ENCODE peak calls at places on chromosomes 1 and 21, in eight cellular contexts. E is CD8-positive, alpha-beta T cell; K is uterus; S is tibial artery; P is BE2C; M is astrocyte of the spinal cord; Z is cardiac fibroblast; U is cardiac muscle cell. I is an unnamed sample.

GRCh38 chr1:46569909-46570725 is 18.7 kb upstream of the KNCN start:
- DNase-seq in U (no peak), E (no peak), K (no peak), P (no peak), M (no peak), S (no peak), Z (no peak), I (no peak)

GRCh38 chr1:27527857-27528700 is 38.1 kb upstream of the WASF2 start:
- DNase-seq in K (peak; percentile 66), E (peak; percentile 52), P (no peak), S (no peak), U (peak; percentile 75), Z (no peak), M (no peak), I (no peak)

GRCh38 chr1:34781844-34782391 is 904 bp downstream of the GJB3 start:
- DNase-seq in P (no peak), M (no peak), S (peak; percentile 3), U (no peak), Z (no peak), E (no peak), K (no peak), I (no peak)

GRCh38 chr1:35838693-35839245 is 31.0 kb downstream of the AGO4 start:
- DNase-seq in S (no peak), P (no peak), M (no peak), E (no peak), U (no peak), K (no peak), Z (peak; percentile 19), I (no peak)

GRCh38 chr1:66968574-66968973 is 43.8 kb downstream of the MIER1 start:
- DNase-seq in Z (no peak), S (no peak), U (no peak), E (no peak), P (no peak), M (no peak), K (no peak), I (no peak)

GRCh38 chr21:16590186-16590585 is 860.4 kb downstream of the USP25 start:
- DNase-seq in Z (no peak), E (no peak), S (no peak), M (no peak), P (no peak), K (no peak), U (no peak), I (no peak)

GRCh38 chr1:219416598-219417238 is 196.2 kb downstream of the ZC3H11B start:
- DNase-seq in K (peak; percentile 47), Z (peak; percentile 75), M (peak; percentile 47), P (peak; percentile 70), E (peak; percentile 61), S (peak; percentile 54), U (peak; percentile 69), I (no peak)

GRCh38 chr1:208060495-208060894 is 149.6 kb upstream of the CD34 start:
- DNase-seq in E (no peak), K (no peak), Z (no peak), P (no peak), M (no peak), S (no peak), U (no peak), I (no peak)

GRCh38 chr1:188188317-188188716 is 1359.6 kb downstream of the PLA2G4A start:
- DNase-seq in U (no peak), Z (no peak), K (no peak), M (no peak), P (no peak), S (no peak), E (no peak), I (no peak)

GRCh38 chr1:204359474-204360255 is at the start of gene PLEKHA6:
- DNase-seq in K (no peak), M (no peak), P (peak; percentile 92), S (no peak), Z (peak; percentile 23), U (peak; percentile 57), E (no peak), I (no peak)

GRCh38 chr1:160222521-160222920 is 17.3 kb downstream of the PEA15 start:
- DNase-seq in Z (no peak), M (no peak), E (no peak), K (no peak), U (no peak), S (no peak), P (no peak), I (no peak)

GRCh38 chr21:44509539-44509938 is 30.5 kb downstream of the KRTAP10-1 start:
- DNase-seq in U (no peak), S (no peak), E (no peak), P (peak; percentile 29), M (no peak), Z (no peak), K (no peak), I (no peak)

GRCh38 chr1:235068155-235069121 is 60.2 kb downstream of the TOMM20 start:
- DNase-seq in Z (peak; percentile 90), S (no peak), E (no peak), P (no peak), M (peak; percentile 78), U (no peak), K (no peak), I (peak; percentile 41)
- H3K4me3 ChIP-seq in Z (no peak overlapping the region), S (no peak overlapping the region), E (no peak overlapping the region), P (no peak overlapping the region), M (no peak overlapping the region), U (no peak overlapping the region), K (no peak overlapping the region), I (no peak overlapping the region)

GRCh38 chr1:23168462-23169218 is at the start of gene LUZP1:
- DNase-seq in M (peak; percentile 87), S (peak; percentile 87), K (peak; percentile 92), E (peak; percentile 91), U (peak; percentile 94), Z (peak; percentile 94), P (peak; percentile 83), I (peak; percentile 54)

GRCh38 chr1:23167353-23168078 is 1.1 kb downstream of the LUZP1 start:
- DNase-seq in E (peak; percentile 32), P (peak; percentile 35), U (peak; percentile 72), K (peak; percentile 34), M (peak; percentile 84), S (peak; percentile 34), Z (peak; percentile 50), I (no peak)

GRCh38 chr1:23169727-23170335 is 1.2 kb upstream of the LUZP1 start:
- DNase-seq in Z (peak; percentile 97), K (peak; percentile 84), U (no peak), E (peak; percentile 16), M (peak; percentile 61), P (peak; percentile 55), S (peak; percentile 77), I (peak; percentile 99)

GRCh38 chr1:23168079-23168461 is 586 bp downstream of the LUZP1 start:
- DNase-seq in M (no peak), S (no peak), P (peak; percentile 32), Z (peak; percentile 13), K (peak; percentile 40), U (peak; percentile 83), E (peak; percentile 33), I (no peak)

DNA sequence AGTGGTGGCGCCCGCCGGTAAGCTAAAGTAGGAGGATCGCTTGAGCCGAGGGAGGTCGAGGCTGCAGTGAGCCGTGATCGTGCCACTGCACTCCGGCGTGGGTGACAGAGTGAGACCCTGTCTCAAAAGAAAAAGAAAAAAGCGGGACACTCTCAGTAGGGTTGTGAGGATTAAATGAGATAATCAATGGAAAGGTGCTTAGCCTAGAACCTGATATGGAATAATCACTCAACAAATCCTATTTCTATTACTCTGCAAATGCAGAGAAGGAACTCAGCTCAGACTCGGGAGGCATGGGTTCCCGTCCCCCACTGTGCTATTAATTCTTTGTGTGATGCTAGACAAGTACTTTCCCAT is 541 bp upstream of the LUZP1 start:
- DNase-seq in U (no peak), S (no peak), E (no peak), M (no peak), Z (no peak), K (no peak), P (no peak), I (no peak)
- H3K4me3 ChIP-seq in U (no peak overlapping the region), S (peak overlapping the region; percentile 90), E (peak overlapping the region; percentile 93), M (peak overlapping the region; percentile 30), Z (peak overlapping the region; percentile 82), K (peak overlapping the region; percentile 64), P (peak overlapping the region; percentile 79), I (peak overlapping the region; percentile 83)

GRCh38 chr1:164876717-164877116 is 317.7 kb downstream of the PBX1 start:
- DNase-seq in K (no peak), U (no peak), S (no peak), Z (no peak), P (no peak), E (no peak), M (no peak), I (no peak)
- H3K4me3 ChIP-seq in K (no peak overlapping the region), U (no peak overlapping the region), S (no peak overlapping the region), Z (no peak overlapping the region), P (no peak overlapping the region), E (no peak overlapping the region), M (no peak overlapping the region), I (no peak overlapping the region)

DNA sequence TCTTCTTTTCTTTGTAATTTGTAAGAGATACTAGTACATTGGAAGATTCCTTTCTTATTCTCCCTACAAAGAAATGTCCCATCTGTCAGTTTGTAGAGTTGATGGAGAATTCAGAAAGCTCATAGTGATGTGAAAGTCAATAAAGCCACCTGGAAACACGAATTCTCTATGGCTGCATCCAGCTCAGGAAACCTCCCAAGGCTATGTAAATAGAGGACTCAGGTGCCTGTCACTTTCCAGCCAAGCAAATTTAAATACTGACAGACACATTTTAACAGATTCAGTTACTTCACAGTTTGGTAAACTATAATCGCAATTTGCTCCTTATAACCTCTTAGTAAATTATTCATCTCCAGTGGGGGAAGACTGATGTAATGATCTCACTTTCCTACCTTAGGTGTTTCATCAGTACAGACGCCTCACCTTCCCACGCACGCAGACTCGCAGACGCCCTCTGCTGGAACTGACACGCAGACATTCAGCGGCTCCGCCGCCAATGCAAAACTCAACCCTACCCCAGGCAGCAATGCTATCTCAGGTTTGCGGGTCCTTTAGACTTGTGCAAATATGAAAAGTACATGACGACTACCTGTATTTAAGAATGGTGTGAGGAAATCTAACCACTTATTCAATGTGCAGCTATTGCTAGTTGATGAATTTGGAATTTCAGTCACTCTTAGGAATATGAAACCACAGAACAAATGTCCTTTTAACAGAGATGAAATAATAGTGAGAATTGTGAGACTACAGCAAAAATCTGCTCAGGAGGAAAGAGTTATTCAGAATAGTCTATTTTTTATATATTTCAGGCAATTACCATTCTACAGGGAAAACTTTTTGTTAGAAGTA is 60.6 kb downstream of the PTPRC start:
- DNase-seq in S (no peak), M (peak; percentile 35), K (no peak), U (peak; percentile 66), P (peak; percentile 35), Z (peak; percentile 46), E (peak; percentile 64), I (no peak)
- H3K4me3 ChIP-seq in S (no peak overlapping the region), M (no peak overlapping the region), K (no peak overlapping the region), U (no peak overlapping the region), P (no peak overlapping the region), Z (no peak overlapping the region), E (no peak overlapping the region), I (peak overlapping the region; percentile 2)

DNA sequence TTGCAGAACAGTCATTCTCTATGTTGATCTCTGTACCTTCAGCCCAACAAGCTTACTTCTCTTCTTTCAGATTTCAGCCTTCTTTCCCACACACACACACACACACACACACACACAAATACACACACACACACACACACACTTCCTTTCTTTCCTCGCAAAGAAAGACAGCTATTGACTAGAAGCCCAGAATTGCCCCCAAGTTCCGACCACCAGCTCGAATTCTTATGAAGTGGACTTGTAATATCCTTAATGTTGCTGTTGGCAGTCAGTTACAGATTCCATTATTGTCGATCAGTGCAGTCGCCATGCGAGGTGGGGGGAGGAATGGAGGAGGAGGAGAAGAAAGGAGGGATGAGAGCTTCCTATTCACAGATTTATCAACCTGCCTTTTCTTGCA is 125.5 kb downstream of the CLEC20A start:
- DNase-seq in U (peak; percentile 11), K (no peak), S (peak; percentile 25), E (no peak), Z (peak; percentile 48), P (no peak), M (peak; percentile 72), I (no peak)
- H3K4me3 ChIP-seq in U (peak overlapping the region; percentile 21), K (peak overlapping the region; percentile 16), S (peak overlapping the region; percentile 23), E (no peak overlapping the region), Z (peak overlapping the region; percentile 8), P (no peak overlapping the region), M (peak overlapping the region; percentile 42), I (peak overlapping the region; percentile 36)